ENCODE peak calls at places on chromosome 18, in four cellular contexts. Y is GM12878, X is IMR-90, I is endodermal cell. B is an unnamed sample.

GRCh38 chr18:36139251-36139650 is 9.6 kb downstream of the ELP2 start:
- DNase-seq in X (no peak), Y (no peak), I (no peak), B (no peak)

GRCh38 chr18:42520074-42520473 is 565.0 kb downstream of the PIK3C3 start:
- DNase-seq in Y (no peak), X (no peak), I (no peak), B (no peak)

GRCh38 chr18:35728676-35729075 is 147.1 kb downstream of the GALNT1 start:
- DNase-seq in X (no peak), Y (no peak), I (no peak), B (no peak)

GRCh38 chr18:39199231-39199855 is 1633.7 kb upstream of the CELF4 start:
- DNase-seq in I (no peak), Y (no peak), X (no peak), B (no peak)

GRCh38 chr18:25497395-25497794 is 145.4 kb upstream of the ZNF521 start:
- DNase-seq in X (no peak), I (no peak), Y (no peak), B (no peak)

GRCh38 chr18:36580874-36581750 is 247.7 kb downstream of the TPGS2 start:
- DNase-seq in X (peak), Y (no peak), I (no peak), B (no peak)

GRCh38 chr18:61955644-61956043 is 62.8 kb upstream of the RNF152 start:
- DNase-seq in X (no peak), I (no peak), Y (peak), B (no peak)

GRCh38 chr18:3281456-3282400 is 19.8 kb downstream of the MYL12B start:
- DNase-seq in X (peak), Y (no peak), I (no peak), B (no peak)

GRCh38 chr18:52216104-52216503 is 123.9 kb upstream of the DCC start:
- DNase-seq in I (no peak), Y (no peak), X (no peak), B (no peak)

GRCh38 chr18:80104364-80104779 is 4.7 kb upstream of the ADNP2 start:
- DNase-seq in I (peak), X (no peak), Y (no peak), B (no peak)

GRCh38 chr18:35127201-35127600 is 86.0 kb downstream of the MAPRE2 start:
- DNase-seq in I (peak), Y (no peak), X (peak), B (no peak)

GRCh38 chr18:24600076-24600654 is 139.7 kb downstream of the HRH4 start:
- DNase-seq in Y (no peak), I (no peak), X (peak), B (no peak)

GRCh38 chr18:36187138-36187825 is at the start of gene MOCOS:
- DNase-seq in I (peak), Y (no peak), X (peak), B (no peak)

GRCh38 chr18:77479047-77479446 is 229.4 kb downstream of the GALR1 start:
- DNase-seq in Y (no peak), I (no peak), X (no peak), B (no peak)

GRCh38 chr18:31243740-31244512 is 74.0 kb upstream of the DSG1 start:
- DNase-seq in X (no peak), Y (no peak), I (no peak), B (no peak)

GRCh38 chr18:33665187-33665586 is 87.2 kb downstream of the ASXL3 start:
- DNase-seq in I (no peak), Y (no peak), X (no peak), B (no peak)

GRCh38 chr18:70371085-70371735 is 82.4 kb downstream of the SOCS6 start:
- DNase-seq in X (no peak), I (no peak), Y (no peak), B (no peak)

GRCh38 chr18:49613741-49614151 is 51.9 kb downstream of the LIPG start:
- DNase-seq in X (no peak), I (peak), Y (no peak), B (no peak)
- H3K4me3 ChIP-seq in X (no peak), I (no peak), Y (no peak), B (no peak)

DNA sequence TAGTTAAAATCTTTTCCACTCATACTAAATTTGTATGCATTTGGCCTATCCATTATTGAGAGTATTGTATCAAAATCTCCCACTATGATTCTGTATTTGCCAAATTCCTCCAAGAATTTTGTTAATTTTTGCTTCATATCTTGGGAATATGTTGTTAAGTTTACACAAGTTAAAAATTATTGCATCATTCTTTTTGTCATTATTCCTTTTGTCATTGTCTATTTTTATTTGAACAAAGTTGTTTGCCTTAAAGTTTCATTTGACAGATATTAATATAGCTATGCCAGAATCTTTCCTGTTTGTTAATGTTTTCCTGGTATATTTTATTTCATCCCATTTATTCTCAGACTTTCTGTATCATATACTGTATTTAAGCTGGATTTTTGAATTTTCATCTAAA is 41.3 kb downstream of the LOXHD1 start:
- DNase-seq in I (no peak), X (no peak), Y (no peak), B (no peak)
- H3K4me3 ChIP-seq in I (no peak), X (no peak), Y (no peak), B (no peak)

DNA sequence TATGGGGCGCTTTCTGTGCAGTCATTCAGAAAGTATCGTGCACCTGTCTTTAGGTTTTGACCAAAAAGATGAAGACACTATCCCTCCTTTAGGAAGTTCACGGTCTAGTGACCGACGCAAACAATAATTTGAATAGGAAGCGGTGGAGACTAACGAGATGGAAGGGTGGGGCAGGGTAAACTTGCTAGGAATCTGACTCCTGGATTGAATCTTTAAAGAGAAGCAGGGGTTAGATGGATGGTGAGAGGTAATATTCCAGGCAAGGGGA is 636 bp upstream of the TXNL1 start:
- DNase-seq in X (no peak), Y (no peak), I (no peak), B (no peak)
- H3K4me3 ChIP-seq in X (peak), Y (peak), I (peak), B (peak)

GRCh38 chr18:59386909-59387515 is 27.9 kb upstream of the LMAN1 start:
- DNase-seq in Y (no peak), X (no peak), I (peak), B (no peak)
- H3K4me3 ChIP-seq in Y (no peak), X (no peak), I (peak), B (no peak)

GRCh38 chr18:75206637-75207297 is 2.2 kb downstream of the PTGR3 start:
- DNase-seq in X (no peak), Y (no peak), I (no peak), B (no peak)
- H3K4me3 ChIP-seq in X (peak), Y (peak), I (no peak), B (peak)

GRCh38 chr18:28526196-28526595 is 349.3 kb upstream of the CDH2 start:
- DNase-seq in I (no peak), Y (no peak), X (no peak), B (no peak)

GRCh38 chr18:28529644-28530043 is 352.7 kb upstream of the CDH2 start:
- DNase-seq in X (no peak), I (no peak), Y (no peak), B (no peak)

GRCh38 chr18:28522250-28522649 is 345.3 kb upstream of the CDH2 start:
- DNase-seq in I (no peak), Y (no peak), X (no peak), B (no peak)

GRCh38 chr18:28523758-28524475 is 347.0 kb upstream of the CDH2 start:
- DNase-seq in I (no peak), X (no peak), Y (no peak), B (no peak)
- H3K4me3 ChIP-seq in I (no peak), X (no peak), Y (no peak), B (no peak)

GRCh38 chr18:58863539-58864145 is 1.0 kb upstream of the ZNF532 start:
- DNase-seq in I (peak), Y (no peak), X (peak), B (no peak)
- H3K4me3 ChIP-seq in I (no peak), Y (peak), X (peak), B (peak)

DNA sequence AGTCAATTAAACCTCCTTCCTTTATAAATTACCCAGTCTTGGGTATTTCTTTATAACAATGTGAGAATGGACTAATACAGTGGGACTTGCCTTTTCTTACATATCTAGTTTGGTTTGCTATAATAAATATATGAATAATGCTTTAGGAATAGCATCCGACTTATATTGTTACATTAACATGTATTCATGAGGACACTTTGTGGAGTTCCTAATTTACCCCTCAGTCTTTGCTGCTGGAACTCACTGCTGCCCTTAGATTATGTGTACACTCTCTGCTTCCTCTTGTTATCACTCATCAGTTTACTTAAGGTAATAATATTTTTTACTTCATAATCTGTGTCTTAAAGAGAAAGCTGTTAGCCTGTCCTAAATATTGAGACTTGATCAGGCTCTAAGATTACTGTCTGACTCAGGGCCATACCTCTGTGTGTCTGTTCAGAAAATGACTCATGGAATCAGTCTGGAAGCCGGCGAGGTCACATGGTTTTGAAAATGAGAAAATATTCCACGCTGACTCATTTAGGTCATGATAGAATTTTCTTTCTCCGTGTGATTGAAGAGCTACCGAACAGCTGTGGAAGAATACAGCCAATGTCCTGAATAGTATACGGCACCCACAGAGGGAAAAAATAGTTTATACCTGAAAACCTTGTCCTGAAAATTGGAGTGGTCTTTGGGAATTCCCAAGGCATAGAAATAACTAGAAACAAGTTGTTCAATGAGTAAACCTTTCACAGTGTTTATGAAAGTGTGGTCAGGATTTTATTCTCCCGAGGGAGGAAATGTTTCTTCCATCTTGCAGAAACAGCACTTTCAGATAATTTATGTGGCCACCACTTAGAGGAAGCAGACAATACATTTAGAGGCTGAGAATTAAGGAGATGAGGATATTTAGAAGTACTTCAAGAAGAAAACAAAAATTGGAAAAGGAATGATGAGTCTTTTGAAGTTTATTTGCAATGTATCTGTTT is 156.4 kb downstream of the DSEL start:
- DNase-seq in Y (no peak), I (no peak), X (peak), B (peak)
- H3K4me3 ChIP-seq in Y (no peak), I (no peak), X (peak), B (peak)

B was measured in thoracic aorta.